ENCODE peak calls at places on chromosomes 6 and 20, in five cellular contexts. L is OCI-LY7, I is H9, H is hepatocyte, D is GM23248. W is an unnamed sample.

GRCh38 chr6:14716499-14717146 is 529.2 kb upstream of the JARID2 start:
- DNase-seq in L (no peak), H (no peak), I (no peak), D (no peak), W (no peak)

GRCh38 chr6:114170372-114170771 is 172.5 kb downstream of the HS3ST5 start:
- DNase-seq in I (no peak), L (no peak), D (no peak), H (no peak), W (no peak)

GRCh38 chr6:105317607-105318533 is 85.0 kb downstream of the PREP start:
- DNase-seq in L (peak), I (no peak), D (no peak), H (no peak), W (peak)

GRCh38 chr20:3156811-3157619 is 2.6 kb downstream of the FASTKD5 start:
- DNase-seq in D (peak), I (no peak), L (no peak), H (no peak), W (no peak)

GRCh38 chr6:20564269-20564668 is 30.0 kb downstream of the CDKAL1 start:
- DNase-seq in L (peak), H (no peak), D (peak), I (no peak), W (peak)

GRCh38 chr6:68400396-68400795 is 234.7 kb upstream of the ADGRB3 start:
- DNase-seq in I (peak), H (no peak), L (no peak), D (no peak), W (no peak)

GRCh38 chr6:168265394-168265793 is 54.2 kb downstream of the DACT2 start:
- DNase-seq in H (no peak), D (no peak), I (no peak), L (no peak), W (no peak)

GRCh38 chr20:36439040-36439730 is 102.1 kb upstream of the MYL9 start:
- DNase-seq in D (peak), I (peak), H (peak), L (peak), W (peak)

GRCh38 chr20:34271961-34272360 is 30.7 kb downstream of the ASIP start:
- DNase-seq in L (no peak), I (no peak), D (peak), H (no peak), W (no peak)

GRCh38 chr6:47545223-47545622 is 67.6 kb downstream of the CD2AP start:
- DNase-seq in L (no peak), H (no peak), D (no peak), I (no peak), W (no peak)

GRCh38 chr6:1463751-1464397 is 74.5 kb downstream of the FOXF2 start:
- DNase-seq in H (no peak), L (no peak), I (no peak), D (no peak), W (no peak)

GRCh38 chr6:99024089-99024488 is 76.3 kb upstream of the FBXL4 start:
- DNase-seq in H (no peak), D (no peak), L (no peak), I (no peak), W (no peak)

GRCh38 chr6:15922510-15923307 is 206.2 kb upstream of the MYLIP start:
- DNase-seq in L (no peak), H (peak), D (peak), I (no peak), W (peak)

GRCh38 chr6:116531675-116532570 is 13.6 kb downstream of the TRAPPC3L start:
- DNase-seq in D (peak), H (peak), I (peak), L (peak), W (peak)

GRCh38 chr20:14996883-14997672 is 659.7 kb upstream of the FLRT3 start:
- DNase-seq in I (no peak), L (no peak), D (peak), H (no peak), W (no peak)

GRCh38 chr6:150640556-150641206 is 41.0 kb downstream of the PLEKHG1 start:
- DNase-seq in L (no peak), D (no peak), H (no peak), I (no peak), W (no peak)

GRCh38 chr20:40683894-40684268 is 5.2 kb downstream of the MAFB start:
- DNase-seq in D (peak), L (no peak), I (no peak), H (no peak), W (no peak)

GRCh38 chr6:36025260-36025931 is 955 bp upstream of the SLC26A8 start:
- DNase-seq in D (peak), I (no peak), L (no peak), H (no peak), W (peak)

GRCh38 chr6:150177260-150178246 is 34.7 kb downstream of the PPP1R14C start:
- DNase-seq in L (no peak), H (peak), I (no peak), D (no peak), W (no peak)

GRCh38 chr20:9978395-9979004 is 56.3 kb upstream of the ANKEF1 start:
- DNase-seq in L (peak), H (peak), I (no peak), D (peak), W (peak)

GRCh38 chr6:90098025-90098474 is 198.6 kb downstream of the BACH2 start:
- DNase-seq in L (no peak), H (peak), I (no peak), D (peak), W (peak)

GRCh38 chr6:106084106-106084963 is 1.8 kb upstream of the PRDM1 start:
- DNase-seq in L (peak), D (peak), I (peak), H (peak), W (peak)

GRCh38 chr20:38642498-38642897 is 40.9 kb downstream of the ARHGAP40 start:
- DNase-seq in D (no peak), L (no peak), H (no peak), I (no peak), W (no peak)

GRCh38 chr20:38645318-38645717 is 43.7 kb downstream of the ARHGAP40 start:
- DNase-seq in D (no peak), H (no peak), L (no peak), I (no peak), W (no peak)

GRCh38 chr20:38644588-38644987 is 43.0 kb downstream of the ARHGAP40 start:
- DNase-seq in L (no peak), I (no peak), H (no peak), D (no peak), W (no peak)

GRCh38 chr20:38635721-38636285 is 34.2 kb downstream of the ARHGAP40 start:
- DNase-seq in I (no peak), D (peak), H (no peak), L (peak), W (no peak)

DNA sequence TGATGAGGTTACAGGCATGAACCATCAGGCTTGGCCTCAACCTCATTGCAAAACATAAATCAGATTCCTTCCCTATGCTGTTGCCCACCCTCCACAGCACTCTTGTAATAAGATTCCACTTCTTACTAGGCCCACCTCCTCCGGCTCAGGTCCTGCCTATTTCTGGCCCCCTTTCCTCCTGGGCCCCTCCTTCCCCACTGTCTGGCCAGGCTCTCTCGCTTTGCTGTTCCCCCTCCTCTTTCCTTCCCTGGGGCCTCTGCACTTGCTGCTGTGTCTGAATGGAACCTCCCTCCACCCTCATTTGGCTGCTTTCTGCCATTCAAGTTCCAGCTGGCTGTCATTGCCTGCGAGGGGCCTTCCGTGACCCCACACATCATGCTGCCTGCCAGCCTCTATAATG is 38.9 kb downstream of the ARHGAP40 start:
- DNase-seq in H (no peak), D (no peak), L (no peak), I (no peak), W (no peak)
- H2AFZ ChIP-seq in H (no peak), D (no peak), L (no peak), I (no peak), W (no peak)

DNA sequence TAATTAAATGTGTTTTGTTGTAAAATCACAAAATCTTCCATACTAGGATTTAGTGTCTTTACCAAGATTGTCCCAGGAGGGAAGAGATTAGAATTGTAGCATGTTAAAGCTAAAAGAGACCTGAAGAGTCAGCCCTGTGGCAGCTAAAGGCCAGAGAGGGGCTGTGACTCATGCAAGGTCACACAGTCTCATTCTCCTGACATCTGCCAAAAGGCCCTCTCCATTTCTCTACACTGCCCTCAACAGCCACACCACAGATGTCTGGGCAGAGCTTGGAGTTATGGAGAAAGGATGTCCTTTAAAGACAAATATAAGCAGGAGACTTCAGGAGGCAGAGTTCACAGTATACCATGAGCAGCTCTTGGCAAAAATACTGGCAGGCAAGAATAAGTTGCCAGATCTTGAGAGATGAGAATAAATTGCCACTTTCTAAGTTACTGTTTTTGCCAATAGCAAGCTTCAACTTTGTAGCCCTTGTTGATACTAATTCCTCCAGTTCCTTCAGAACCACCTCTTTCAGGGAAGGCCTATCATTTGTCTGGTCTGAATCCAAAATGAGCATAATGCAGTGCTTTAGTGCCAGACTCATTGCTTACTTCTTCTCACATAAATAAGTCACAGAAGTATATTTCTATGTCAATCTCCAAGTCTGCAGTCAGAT is 41.7 kb downstream of the AKIRIN2 start:
- DNase-seq in L (no peak), H (no peak), I (no peak), D (peak), W (peak)
- H3K27ac ChIP-seq in L (no peak), H (peak), I (no peak), D (peak), W (no peak)

GRCh38 chr6:125888989-125889656 is 67.4 kb upstream of the HINT3 start:
- DNase-seq in D (peak), I (peak), L (peak), H (peak), W (peak)
- H2AFZ ChIP-seq in D (no peak), I (no peak), L (no peak), H (no peak), W (no peak)

GRCh38 chr6:163566056-163566455 is 151.5 kb downstream of the QKI start:
- DNase-seq in H (no peak), I (no peak), D (no peak), L (no peak), W (no peak)

GRCh38 chr6:163571730-163572129 is 157.2 kb downstream of the QKI start:
- DNase-seq in I (no peak), L (no peak), D (no peak), H (no peak), W (no peak)

GRCh38 chr6:163570579-163571231 is 156.2 kb downstream of the QKI start:
- DNase-seq in I (no peak), D (no peak), L (no peak), H (no peak), W (no peak)

GRCh38 chr6:163565140-163565539 is 150.6 kb downstream of the QKI start:
- DNase-seq in H (peak), L (no peak), I (no peak), D (peak), W (no peak)

DNA sequence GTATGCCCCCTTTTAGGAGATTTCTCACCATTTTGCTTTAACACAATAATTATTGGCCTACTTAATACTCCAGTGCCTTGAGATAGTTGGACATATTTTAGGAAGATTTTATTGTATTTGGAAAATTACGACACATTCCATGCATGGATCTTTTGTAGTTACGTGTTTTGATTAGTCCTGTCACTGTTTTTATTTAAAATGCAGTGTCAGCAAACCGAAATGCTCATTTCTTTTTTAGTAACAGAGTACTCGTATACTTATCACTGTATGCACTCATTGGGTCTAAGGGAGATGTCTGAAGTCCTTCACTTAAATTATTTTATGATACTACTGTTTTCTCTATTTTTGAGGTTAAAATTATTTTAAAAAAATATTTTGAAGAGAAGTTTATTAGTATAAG is 153.8 kb downstream of the QKI start:
- DNase-seq in H (no peak), I (no peak), D (no peak), L (no peak), W (no peak)
- H3K27ac ChIP-seq in H (no peak), I (no peak), D (no peak), L (no peak), W (no peak)

GRCh38 chr20:19756756-19757486 is 1.1 kb upstream of the RIN2 start:
- DNase-seq in D (no peak), H (no peak), I (no peak), L (no peak), W (no peak)
- H2AFZ ChIP-seq in D (peak), H (peak), I (no peak), L (no peak), W (peak)

W was measured in endothelial cell of umbilical vein.